ENCODE peak calls at places on chromosomes 11 and 22, in nine cellular contexts. One of them, this sample, is unnamed.

GRCh38 chr11:65551572-65552398 is 6.4 kb downstream of the LTBP3 start:
- DNase-seq in colonic mucosa: peak; percentile 91
- DNase-seq in stimulated activated CD4-positive, alpha-beta T cell treated with anti-CD3 and anti-CD28 coated beads, Interleukin-12 subunit alpha, Interleukin-12 subunit beta, amount 100 ng/mL, for 24 hours: no peak
- DNase-seq in activated CD4-positive, alpha-beta T cell treated with anti-CD3 and anti-CD28 coated beads, Interleukin-2, amount 10 ng/mL, durations not matched to agents 7 days and 5 days: peak; percentile 71
- DNase-seq in stomach: peak; percentile 81
- DNase-seq in NCI-H1694: no peak
- DNase-seq in NCI-H2081: peak; percentile 58
- DNase-seq in fibroblast of pulmonary artery: peak; percentile 29
- DNase-seq in cardiac fibroblast: no peak
- DNase-seq in this sample: no peak

GRCh38 chr22:27513021-27513420 is 288.5 kb downstream of the MN1 start:
- DNase-seq in stimulated activated CD4-positive, alpha-beta T cell treated with anti-CD3 and anti-CD28 coated beads, Interleukin-12 subunit alpha, Interleukin-12 subunit beta, amount 100 ng/mL, for 24 hours: no peak
- DNase-seq in activated CD4-positive, alpha-beta T cell treated with anti-CD3 and anti-CD28 coated beads, Interleukin-2, amount 10 ng/mL, durations not matched to agents 7 days and 5 days: no peak
- DNase-seq in fibroblast of pulmonary artery: peak; percentile 33
- DNase-seq in colonic mucosa: no peak
- DNase-seq in cardiac fibroblast: no peak
- DNase-seq in NCI-H1694: no peak
- DNase-seq in stomach: no peak
- DNase-seq in NCI-H2081: no peak
- DNase-seq in this sample: no peak

GRCh38 chr11:118046051-118046963 is 30.6 kb upstream of the TMPRSS4 start:
- DNase-seq in NCI-H1694: no peak
- DNase-seq in NCI-H2081: no peak
- DNase-seq in activated CD4-positive, alpha-beta T cell treated with anti-CD3 and anti-CD28 coated beads, Interleukin-2, amount 10 ng/mL, durations not matched to agents 7 days and 5 days: peak; percentile 52
- DNase-seq in stimulated activated CD4-positive, alpha-beta T cell treated with anti-CD3 and anti-CD28 coated beads, Interleukin-12 subunit alpha, Interleukin-12 subunit beta, amount 100 ng/mL, for 24 hours: no peak
- DNase-seq in stomach: no peak
- DNase-seq in colonic mucosa: no peak
- DNase-seq in fibroblast of pulmonary artery: no peak
- DNase-seq in cardiac fibroblast: no peak
- DNase-seq in this sample: no peak

GRCh38 chr11:1863352-1864215 is 10.7 kb downstream of the LSP1 start:
- DNase-seq in stomach: peak; percentile 75
- DNase-seq in cardiac fibroblast: peak; percentile 91
- DNase-seq in stimulated activated CD4-positive, alpha-beta T cell treated with anti-CD3 and anti-CD28 coated beads, Interleukin-12 subunit alpha, Interleukin-12 subunit beta, amount 100 ng/mL, for 24 hours: no peak
- DNase-seq in fibroblast of pulmonary artery: peak; percentile 86
- DNase-seq in colonic mucosa: peak; percentile 58
- DNase-seq in activated CD4-positive, alpha-beta T cell treated with anti-CD3 and anti-CD28 coated beads, Interleukin-2, amount 10 ng/mL, durations not matched to agents 7 days and 5 days: no peak
- DNase-seq in NCI-H2081: no peak
- DNase-seq in NCI-H1694: no peak
- DNase-seq in this sample: peak; percentile 97

GRCh38 chr11:115659061-115659963 is 155.1 kb upstream of the CADM1 start:
- DNase-seq in colonic mucosa: no peak
- DNase-seq in cardiac fibroblast: no peak
- DNase-seq in fibroblast of pulmonary artery: no peak
- DNase-seq in NCI-H2081: peak; percentile 83
- DNase-seq in activated CD4-positive, alpha-beta T cell treated with anti-CD3 and anti-CD28 coated beads, Interleukin-2, amount 10 ng/mL, durations not matched to agents 7 days and 5 days: no peak
- DNase-seq in NCI-H1694: no peak
- DNase-seq in stomach: no peak
- DNase-seq in stimulated activated CD4-positive, alpha-beta T cell treated with anti-CD3 and anti-CD28 coated beads, Interleukin-12 subunit alpha, Interleukin-12 subunit beta, amount 100 ng/mL, for 24 hours: no peak
- DNase-seq in this sample: peak; percentile 45

GRCh38 chr11:68012843-68013610 is 2.9 kb downstream of the ALDH3B1 start:
- DNase-seq in NCI-H2081: no peak
- DNase-seq in NCI-H1694: no peak
- DNase-seq in colonic mucosa: no peak
- DNase-seq in stomach: no peak
- DNase-seq in fibroblast of pulmonary artery: peak; percentile 96
- DNase-seq in stimulated activated CD4-positive, alpha-beta T cell treated with anti-CD3 and anti-CD28 coated beads, Interleukin-12 subunit alpha, Interleukin-12 subunit beta, amount 100 ng/mL, for 24 hours: no peak
- DNase-seq in activated CD4-positive, alpha-beta T cell treated with anti-CD3 and anti-CD28 coated beads, Interleukin-2, amount 10 ng/mL, durations not matched to agents 7 days and 5 days: no peak
- DNase-seq in cardiac fibroblast: peak; percentile 98
- DNase-seq in this sample: peak; percentile 94

GRCh38 chr11:5247479-5248192 is 2.0 kb downstream of the HBG1 start:
- DNase-seq in NCI-H1694: no peak
- DNase-seq in NCI-H2081: no peak
- DNase-seq in cardiac fibroblast: no peak
- DNase-seq in fibroblast of pulmonary artery: no peak
- DNase-seq in colonic mucosa: no peak
- DNase-seq in activated CD4-positive, alpha-beta T cell treated with anti-CD3 and anti-CD28 coated beads, Interleukin-2, amount 10 ng/mL, durations not matched to agents 7 days and 5 days: no peak
- DNase-seq in stimulated activated CD4-positive, alpha-beta T cell treated with anti-CD3 and anti-CD28 coated beads, Interleukin-12 subunit alpha, Interleukin-12 subunit beta, amount 100 ng/mL, for 24 hours: no peak
- DNase-seq in stomach: no peak
- DNase-seq in this sample: no peak

GRCh38 chr11:28939381-28939780 is 831.2 kb downstream of the METTL15 start:
- DNase-seq in stimulated activated CD4-positive, alpha-beta T cell treated with anti-CD3 and anti-CD28 coated beads, Interleukin-12 subunit alpha, Interleukin-12 subunit beta, amount 100 ng/mL, for 24 hours: no peak
- DNase-seq in NCI-H2081: no peak
- DNase-seq in fibroblast of pulmonary artery: no peak
- DNase-seq in activated CD4-positive, alpha-beta T cell treated with anti-CD3 and anti-CD28 coated beads, Interleukin-2, amount 10 ng/mL, durations not matched to agents 7 days and 5 days: no peak
- DNase-seq in NCI-H1694: no peak
- DNase-seq in cardiac fibroblast: no peak
- DNase-seq in stomach: no peak
- DNase-seq in colonic mucosa: no peak
- DNase-seq in this sample: peak; percentile 20

GRCh38 chr11:83070878-83071640 is 638 bp downstream of the RAB30 start:
- DNase-seq in activated CD4-positive, alpha-beta T cell treated with anti-CD3 and anti-CD28 coated beads, Interleukin-2, amount 10 ng/mL, durations not matched to agents 7 days and 5 days: peak; percentile 37
- DNase-seq in stimulated activated CD4-positive, alpha-beta T cell treated with anti-CD3 and anti-CD28 coated beads, Interleukin-12 subunit alpha, Interleukin-12 subunit beta, amount 100 ng/mL, for 24 hours: peak; percentile 7
- DNase-seq in colonic mucosa: peak; percentile 46
- DNase-seq in stomach: no peak
- DNase-seq in NCI-H2081: no peak
- DNase-seq in cardiac fibroblast: peak; percentile 38
- DNase-seq in NCI-H1694: no peak
- DNase-seq in fibroblast of pulmonary artery: peak; percentile 36
- DNase-seq in this sample: peak; percentile 11

GRCh38 chr11:106137061-106137460 is 59.6 kb downstream of the AASDHPPT start:
- DNase-seq in activated CD4-positive, alpha-beta T cell treated with anti-CD3 and anti-CD28 coated beads, Interleukin-2, amount 10 ng/mL, durations not matched to agents 7 days and 5 days: no peak
- DNase-seq in colonic mucosa: no peak
- DNase-seq in stimulated activated CD4-positive, alpha-beta T cell treated with anti-CD3 and anti-CD28 coated beads, Interleukin-12 subunit alpha, Interleukin-12 subunit beta, amount 100 ng/mL, for 24 hours: no peak
- DNase-seq in fibroblast of pulmonary artery: peak; percentile 19
- DNase-seq in NCI-H1694: no peak
- DNase-seq in NCI-H2081: no peak
- DNase-seq in stomach: no peak
- DNase-seq in cardiac fibroblast: no peak
- DNase-seq in this sample: no peak

GRCh38 chr11:65917077-65917433 is 1.8 kb downstream of the C11orf68 start:
- DNase-seq in stomach: no peak
- DNase-seq in fibroblast of pulmonary artery: no peak
- DNase-seq in cardiac fibroblast: no peak
- DNase-seq in NCI-H2081: no peak
- DNase-seq in stimulated activated CD4-positive, alpha-beta T cell treated with anti-CD3 and anti-CD28 coated beads, Interleukin-12 subunit alpha, Interleukin-12 subunit beta, amount 100 ng/mL, for 24 hours: no peak
- DNase-seq in colonic mucosa: no peak
- DNase-seq in NCI-H1694: no peak
- DNase-seq in activated CD4-positive, alpha-beta T cell treated with anti-CD3 and anti-CD28 coated beads, Interleukin-2, amount 10 ng/mL, durations not matched to agents 7 days and 5 days: no peak
- DNase-seq in this sample: no peak

GRCh38 chr11:35082322-35083180 is 56.4 kb upstream of the CD44 start:
- DNase-seq in stimulated activated CD4-positive, alpha-beta T cell treated with anti-CD3 and anti-CD28 coated beads, Interleukin-12 subunit alpha, Interleukin-12 subunit beta, amount 100 ng/mL, for 24 hours: peak; percentile 52
- DNase-seq in cardiac fibroblast: peak; percentile 75
- DNase-seq in NCI-H2081: no peak
- DNase-seq in colonic mucosa: peak; percentile 59
- DNase-seq in stomach: peak; percentile 51
- DNase-seq in fibroblast of pulmonary artery: peak; percentile 73
- DNase-seq in NCI-H1694: no peak
- DNase-seq in activated CD4-positive, alpha-beta T cell treated with anti-CD3 and anti-CD28 coated beads, Interleukin-2, amount 10 ng/mL, durations not matched to agents 7 days and 5 days: peak; percentile 95
- DNase-seq in this sample: peak; percentile 92

GRCh38 chr22:19800761-19801244 is 40.2 kb downstream of the TBX1 start:
- DNase-seq in activated CD4-positive, alpha-beta T cell treated with anti-CD3 and anti-CD28 coated beads, Interleukin-2, amount 10 ng/mL, durations not matched to agents 7 days and 5 days: no peak
- DNase-seq in stimulated activated CD4-positive, alpha-beta T cell treated with anti-CD3 and anti-CD28 coated beads, Interleukin-12 subunit alpha, Interleukin-12 subunit beta, amount 100 ng/mL, for 24 hours: no peak
- DNase-seq in colonic mucosa: no peak
- DNase-seq in cardiac fibroblast: peak; percentile 22
- DNase-seq in NCI-H1694: no peak
- DNase-seq in NCI-H2081: no peak
- DNase-seq in stomach: no peak
- DNase-seq in fibroblast of pulmonary artery: peak; percentile 32
- DNase-seq in this sample: peak; percentile 38

GRCh38 chr11:119318240-119319135 is 1.6 kb upstream of the MCAM start:
- DNase-seq in fibroblast of pulmonary artery: peak; percentile 79
- DNase-seq in cardiac fibroblast: peak; percentile 73
- DNase-seq in colonic mucosa: no peak
- DNase-seq in NCI-H2081: no peak
- DNase-seq in stomach: no peak
- DNase-seq in stimulated activated CD4-positive, alpha-beta T cell treated with anti-CD3 and anti-CD28 coated beads, Interleukin-12 subunit alpha, Interleukin-12 subunit beta, amount 100 ng/mL, for 24 hours: no peak
- DNase-seq in activated CD4-positive, alpha-beta T cell treated with anti-CD3 and anti-CD28 coated beads, Interleukin-2, amount 10 ng/mL, durations not matched to agents 7 days and 5 days: no peak
- DNase-seq in NCI-H1694: no peak
- DNase-seq in this sample: peak; percentile 10

GRCh38 chr11:96010683-96011082 is 86.8 kb upstream of the MTMR2 start:
- DNase-seq in activated CD4-positive, alpha-beta T cell treated with anti-CD3 and anti-CD28 coated beads, Interleukin-2, amount 10 ng/mL, durations not matched to agents 7 days and 5 days: no peak
- DNase-seq in cardiac fibroblast: no peak
- DNase-seq in fibroblast of pulmonary artery: no peak
- DNase-seq in stomach: no peak
- DNase-seq in colonic mucosa: no peak
- DNase-seq in NCI-H2081: no peak
- DNase-seq in NCI-H1694: no peak
- DNase-seq in stimulated activated CD4-positive, alpha-beta T cell treated with anti-CD3 and anti-CD28 coated beads, Interleukin-12 subunit alpha, Interleukin-12 subunit beta, amount 100 ng/mL, for 24 hours: no peak
- DNase-seq in this sample: no peak

GRCh38 chr11:85109141-85109540 is 518.0 kb downstream of the DLG2 start:
- DNase-seq in NCI-H2081: no peak
- DNase-seq in colonic mucosa: no peak
- DNase-seq in activated CD4-positive, alpha-beta T cell treated with anti-CD3 and anti-CD28 coated beads, Interleukin-2, amount 10 ng/mL, durations not matched to agents 7 days and 5 days: no peak
- DNase-seq in stimulated activated CD4-positive, alpha-beta T cell treated with anti-CD3 and anti-CD28 coated beads, Interleukin-12 subunit alpha, Interleukin-12 subunit beta, amount 100 ng/mL, for 24 hours: no peak
- DNase-seq in NCI-H1694: no peak
- DNase-seq in stomach: no peak
- DNase-seq in cardiac fibroblast: no peak
- DNase-seq in fibroblast of pulmonary artery: no peak
- DNase-seq in this sample: no peak